ENCODE peak calls at places on chromosomes 6 and 20, in ten cellular contexts. One of them, this sample, is unnamed.
A peak's percentile ranks its signal among the peaks of the same experiment; 100 is the strongest.

GRCh38 chr6:122736606-122737005 is 42.9 kb upstream of the FABP7 start:
- DNase-seq in right cardiac atrium: no peak
- DNase-seq in CD4-positive, alpha-beta T cell: no peak
- DNase-seq in neuronal stem cell: no peak
- DNase-seq in OCI-LY7: no peak
- DNase-seq in lower lobe of right lung: no peak
- DNase-seq in fibroblast of lung: no peak
- DNase-seq in hepatocyte: no peak
- DNase-seq in heart left ventricle: no peak
- DNase-seq in CD8-positive, alpha-beta memory T cell: no peak
- DNase-seq in this sample: no peak

GRCh38 chr6:40160826-40161225 is 226.6 kb upstream of the MOCS1 start:
- DNase-seq in right cardiac atrium: no peak
- DNase-seq in CD4-positive, alpha-beta T cell: no peak
- DNase-seq in neuronal stem cell: no peak
- DNase-seq in OCI-LY7: no peak
- DNase-seq in lower lobe of right lung: no peak
- DNase-seq in fibroblast of lung: no peak
- DNase-seq in hepatocyte: peak; percentile 32
- DNase-seq in heart left ventricle: no peak
- DNase-seq in CD8-positive, alpha-beta memory T cell: no peak
- DNase-seq in this sample: no peak

GRCh38 chr6:2363211-2363610 is 117.8 kb upstream of the GMDS start:
- DNase-seq in right cardiac atrium: no peak
- DNase-seq in CD4-positive, alpha-beta T cell: no peak
- DNase-seq in neuronal stem cell: no peak
- DNase-seq in OCI-LY7: no peak
- DNase-seq in lower lobe of right lung: no peak
- DNase-seq in fibroblast of lung: no peak
- DNase-seq in hepatocyte: no peak
- DNase-seq in heart left ventricle: no peak
- DNase-seq in CD8-positive, alpha-beta memory T cell: no peak
- DNase-seq in this sample: no peak

GRCh38 chr6:140366991-140367390 is 992.5 kb upstream of the CITED2 start:
- DNase-seq in right cardiac atrium: no peak
- DNase-seq in CD4-positive, alpha-beta T cell: no peak
- DNase-seq in neuronal stem cell: no peak
- DNase-seq in OCI-LY7: no peak
- DNase-seq in lower lobe of right lung: no peak
- DNase-seq in fibroblast of lung: peak; percentile 84
- DNase-seq in hepatocyte: no peak
- DNase-seq in heart left ventricle: no peak
- DNase-seq in CD8-positive, alpha-beta memory T cell: no peak
- DNase-seq in this sample: no peak

GRCh38 chr6:77180367-77180766 is 282.9 kb downstream of the HTR1B start:
- DNase-seq in right cardiac atrium: no peak
- DNase-seq in CD4-positive, alpha-beta T cell: no peak
- DNase-seq in neuronal stem cell: no peak
- DNase-seq in OCI-LY7: no peak
- DNase-seq in lower lobe of right lung: no peak
- DNase-seq in fibroblast of lung: no peak
- DNase-seq in hepatocyte: no peak
- DNase-seq in heart left ventricle: no peak
- DNase-seq in CD8-positive, alpha-beta memory T cell: no peak
- DNase-seq in this sample: no peak

GRCh38 chr6:162887981-162888689 is 160.4 kb downstream of the PACRG start:
- DNase-seq in right cardiac atrium: peak; percentile 66
- DNase-seq in CD4-positive, alpha-beta T cell: no peak
- DNase-seq in neuronal stem cell: no peak
- DNase-seq in OCI-LY7: no peak
- DNase-seq in lower lobe of right lung: no peak
- DNase-seq in fibroblast of lung: no peak
- DNase-seq in hepatocyte: no peak
- DNase-seq in heart left ventricle: peak; percentile 29
- DNase-seq in CD8-positive, alpha-beta memory T cell: no peak
- DNase-seq in this sample: peak; percentile 56

GRCh38 chr6:54366647-54367327 is 58.5 kb downstream of the TINAG start:
- DNase-seq in right cardiac atrium: no peak
- DNase-seq in CD4-positive, alpha-beta T cell: no peak
- DNase-seq in neuronal stem cell: no peak
- DNase-seq in OCI-LY7: no peak
- DNase-seq in lower lobe of right lung: no peak
- DNase-seq in fibroblast of lung: no peak
- DNase-seq in hepatocyte: no peak
- DNase-seq in heart left ventricle: no peak
- DNase-seq in CD8-positive, alpha-beta memory T cell: no peak
- DNase-seq in this sample: no peak

GRCh38 chr6:35360349-35361138 is 18.2 kb downstream of the PPARD start:
- DNase-seq in right cardiac atrium: peak; percentile 74
- DNase-seq in CD4-positive, alpha-beta T cell: no peak
- DNase-seq in neuronal stem cell: no peak
- DNase-seq in OCI-LY7: no peak
- DNase-seq in lower lobe of right lung: peak; percentile 62
- DNase-seq in fibroblast of lung: no peak
- DNase-seq in hepatocyte: peak; percentile 61
- DNase-seq in heart left ventricle: peak; percentile 61
- DNase-seq in CD8-positive, alpha-beta memory T cell: no peak
- DNase-seq in this sample: peak; percentile 92

GRCh38 chr20:54431545-54431944 is 43.8 kb upstream of the DOK5 start:
- DNase-seq in right cardiac atrium: no peak
- DNase-seq in CD4-positive, alpha-beta T cell: no peak
- DNase-seq in neuronal stem cell: peak; percentile 11
- DNase-seq in OCI-LY7: no peak
- DNase-seq in lower lobe of right lung: no peak
- DNase-seq in fibroblast of lung: peak; percentile 8
- DNase-seq in hepatocyte: no peak
- DNase-seq in heart left ventricle: no peak
- DNase-seq in CD8-positive, alpha-beta memory T cell: no peak
- DNase-seq in this sample: no peak

GRCh38 chr6:79115557-79115956 is 37.5 kb upstream of the PHIP start:
- DNase-seq in right cardiac atrium: no peak
- DNase-seq in CD4-positive, alpha-beta T cell: no peak
- DNase-seq in neuronal stem cell: no peak
- DNase-seq in OCI-LY7: no peak
- DNase-seq in lower lobe of right lung: no peak
- DNase-seq in fibroblast of lung: no peak
- DNase-seq in hepatocyte: no peak
- DNase-seq in heart left ventricle: no peak
- DNase-seq in CD8-positive, alpha-beta memory T cell: no peak
- DNase-seq in this sample: no peak

GRCh38 chr6:35108309-35108885 is 32.7 kb downstream of the TCP11 start:
- DNase-seq in right cardiac atrium: no peak
- DNase-seq in CD4-positive, alpha-beta T cell: no peak
- DNase-seq in neuronal stem cell: no peak
- DNase-seq in OCI-LY7: no peak
- DNase-seq in lower lobe of right lung: no peak
- DNase-seq in fibroblast of lung: no peak
- DNase-seq in hepatocyte: no peak
- DNase-seq in heart left ventricle: no peak
- DNase-seq in CD8-positive, alpha-beta memory T cell: no peak
- DNase-seq in this sample: no peak

GRCh38 chr6:113317870-113318269 is 539.3 kb upstream of the MARCKS start:
- DNase-seq in right cardiac atrium: no peak
- DNase-seq in CD4-positive, alpha-beta T cell: no peak
- DNase-seq in neuronal stem cell: peak; percentile 23
- DNase-seq in OCI-LY7: no peak
- DNase-seq in lower lobe of right lung: no peak
- DNase-seq in fibroblast of lung: no peak
- DNase-seq in hepatocyte: no peak
- DNase-seq in heart left ventricle: no peak
- DNase-seq in CD8-positive, alpha-beta memory T cell: no peak
- DNase-seq in this sample: no peak

GRCh38 chr6:157232161-157232895 is 91.0 kb downstream of the TMEM242 start:
- DNase-seq in right cardiac atrium: no peak
- DNase-seq in CD4-positive, alpha-beta T cell: no peak
- DNase-seq in neuronal stem cell: no peak
- DNase-seq in OCI-LY7: no peak
- DNase-seq in lower lobe of right lung: no peak
- DNase-seq in fibroblast of lung: no peak
- DNase-seq in hepatocyte: no peak
- DNase-seq in heart left ventricle: no peak
- DNase-seq in CD8-positive, alpha-beta memory T cell: no peak
- DNase-seq in this sample: no peak

GRCh38 chr6:4948781-4949450 is 54.9 kb downstream of the RPP40 start:
- DNase-seq in right cardiac atrium: no peak
- DNase-seq in CD4-positive, alpha-beta T cell: no peak
- DNase-seq in neuronal stem cell: no peak
- DNase-seq in OCI-LY7: no peak
- DNase-seq in lower lobe of right lung: no peak
- DNase-seq in fibroblast of lung: no peak
- DNase-seq in hepatocyte: no peak
- DNase-seq in heart left ventricle: no peak
- DNase-seq in CD8-positive, alpha-beta memory T cell: no peak
- DNase-seq in this sample: peak; percentile 23

GRCh38 chr6:87333591-87334181 is 4.6 kb upstream of the GJB7 start:
- DNase-seq in right cardiac atrium: no peak
- DNase-seq in CD4-positive, alpha-beta T cell: no peak
- DNase-seq in neuronal stem cell: no peak
- DNase-seq in OCI-LY7: peak; percentile 41
- DNase-seq in lower lobe of right lung: no peak
- DNase-seq in fibroblast of lung: peak; percentile 13
- DNase-seq in hepatocyte: no peak
- DNase-seq in heart left ventricle: peak; percentile 20
- DNase-seq in CD8-positive, alpha-beta memory T cell: no peak
- DNase-seq in this sample: no peak

GRCh38 chr6:127198549-127198948 is 68.1 kb upstream of the RNF146 start:
- DNase-seq in right cardiac atrium: no peak
- DNase-seq in CD4-positive, alpha-beta T cell: no peak
- DNase-seq in neuronal stem cell: no peak
- DNase-seq in OCI-LY7: no peak
- DNase-seq in lower lobe of right lung: no peak
- DNase-seq in fibroblast of lung: peak; percentile 52
- DNase-seq in hepatocyte: no peak
- DNase-seq in heart left ventricle: no peak
- DNase-seq in CD8-positive, alpha-beta memory T cell: no peak
- DNase-seq in this sample: no peak

GRCh38 chr6:164085086-164085485 is 670.6 kb downstream of the QKI start:
- DNase-seq in right cardiac atrium: peak; percentile 81
- DNase-seq in CD4-positive, alpha-beta T cell: no peak
- DNase-seq in neuronal stem cell: no peak
- DNase-seq in OCI-LY7: no peak
- DNase-seq in lower lobe of right lung: no peak
- DNase-seq in fibroblast of lung: no peak
- DNase-seq in hepatocyte: no peak
- DNase-seq in heart left ventricle: no peak
- DNase-seq in CD8-positive, alpha-beta memory T cell: no peak
- DNase-seq in this sample: no peak

GRCh38 chr6:164087870-164088269 is 673.4 kb downstream of the QKI start:
- DNase-seq in right cardiac atrium: no peak
- DNase-seq in CD4-positive, alpha-beta T cell: no peak
- DNase-seq in neuronal stem cell: no peak
- DNase-seq in OCI-LY7: no peak
- DNase-seq in lower lobe of right lung: no peak
- DNase-seq in fibroblast of lung: no peak
- DNase-seq in hepatocyte: no peak
- DNase-seq in heart left ventricle: no peak
- DNase-seq in CD8-positive, alpha-beta memory T cell: no peak
- DNase-seq in this sample: no peak

GRCh38 chr6:164085552-164086325 is 671.2 kb downstream of the QKI start:
- DNase-seq in right cardiac atrium: peak; percentile 94
- DNase-seq in CD4-positive, alpha-beta T cell: no peak
- DNase-seq in neuronal stem cell: peak; percentile 68
- DNase-seq in OCI-LY7: no peak
- DNase-seq in lower lobe of right lung: no peak
- DNase-seq in fibroblast of lung: peak; percentile 12
- DNase-seq in hepatocyte: no peak
- DNase-seq in heart left ventricle: peak; percentile 85
- DNase-seq in CD8-positive, alpha-beta memory T cell: no peak
- DNase-seq in this sample: no peak

DNA sequence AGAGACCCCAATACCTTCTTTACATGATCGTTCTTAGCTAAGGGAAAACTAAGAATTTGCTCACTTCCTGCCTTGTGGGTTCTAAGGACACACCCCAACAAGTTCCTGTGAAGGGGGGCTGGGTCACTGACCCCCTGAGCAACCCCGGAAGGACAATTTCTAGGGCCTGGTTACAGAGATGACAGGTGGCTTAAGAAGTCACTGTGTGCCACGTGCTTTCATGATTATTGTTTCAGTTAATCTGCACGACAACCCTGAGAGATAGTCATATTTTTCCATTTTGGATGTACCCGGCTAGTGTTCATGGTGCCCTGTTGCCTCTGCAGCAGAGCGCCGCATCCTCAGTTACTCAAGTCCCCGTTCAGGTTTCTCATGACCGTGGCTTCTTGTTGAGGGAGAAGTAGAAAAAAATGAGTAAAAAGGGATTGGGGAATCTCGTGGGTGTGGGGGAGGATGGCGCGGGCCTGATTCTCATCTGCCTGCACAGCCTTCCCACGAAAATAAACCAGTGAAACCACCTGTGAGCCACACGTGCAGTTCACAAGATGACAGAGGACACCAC is 671.9 kb downstream of the QKI start:
- DNase-seq in right cardiac atrium: no peak
- DNase-seq in CD4-positive, alpha-beta T cell: no peak
- DNase-seq in neuronal stem cell: no peak
- DNase-seq in OCI-LY7: no peak
- DNase-seq in lower lobe of right lung: no peak
- DNase-seq in fibroblast of lung: no peak
- DNase-seq in hepatocyte: no peak
- DNase-seq in heart left ventricle: no peak
- DNase-seq in CD8-positive, alpha-beta memory T cell: no peak
- DNase-seq in this sample: no peak
- H3K9me3 ChIP-seq in right cardiac atrium: no peaks in the 10 kb centered on the region
- H3K9me3 ChIP-seq in CD4-positive, alpha-beta T cell: no peaks in the 10 kb centered on the region
- H3K9me3 ChIP-seq in neuronal stem cell: no peaks in the 10 kb centered on the region
- H3K9me3 ChIP-seq in OCI-LY7: no peaks in the 10 kb centered on the region
- H3K9me3 ChIP-seq in lower lobe of right lung: no peaks in the 10 kb centered on the region
- H3K9me3 ChIP-seq in fibroblast of lung: no peaks in the 10 kb centered on the region
- H3K9me3 ChIP-seq in hepatocyte: no peaks in the 10 kb centered on the region
- H3K9me3 ChIP-seq in heart left ventricle: no peaks in the 10 kb centered on the region
- H3K9me3 ChIP-seq in CD8-positive, alpha-beta memory T cell: no peaks in the 10 kb centered on the region
- H3K9me3 ChIP-seq in this sample: no peaks in the 10 kb centered on the region

GRCh38 chr20:62651285-62652021 is 9.2 kb downstream of the SLCO4A1 start:
- DNase-seq in right cardiac atrium: peak; percentile 80
- DNase-seq in CD4-positive, alpha-beta T cell: peak; percentile 87
- DNase-seq in neuronal stem cell: no peak
- DNase-seq in OCI-LY7: peak; percentile 71
- DNase-seq in lower lobe of right lung: peak; percentile 78
- DNase-seq in fibroblast of lung: peak; percentile 64
- DNase-seq in hepatocyte: peak; percentile 65
- DNase-seq in heart left ventricle: peak; percentile 50
- DNase-seq in CD8-positive, alpha-beta memory T cell: peak; percentile 75
- DNase-seq in this sample: no peak
- H3K27ac ChIP-seq in right cardiac atrium: peak overlapping the region; percentile 80
- H3K27ac ChIP-seq in CD4-positive, alpha-beta T cell: peak overlapping the region; percentile 65
- H3K27ac ChIP-seq in neuronal stem cell: no peak overlapping the region
- H3K27ac ChIP-seq in OCI-LY7: peak overlapping the region; percentile 81
- H3K27ac ChIP-seq in lower lobe of right lung: peak overlapping the region; percentile 89
- H3K27ac ChIP-seq in fibroblast of lung: peak overlapping the region; percentile 80
- H3K27ac ChIP-seq in hepatocyte: peak overlapping the region; percentile 95
- H3K27ac ChIP-seq in heart left ventricle: peak overlapping the region; percentile 96
- H3K27ac ChIP-seq in CD8-positive, alpha-beta memory T cell: peak overlapping the region; percentile 40
- H3K27ac ChIP-seq in this sample: peak overlapping the region; percentile 98

GRCh38 chr6:88665131-88665530 is 298.3 kb downstream of the RNGTT start:
- DNase-seq in right cardiac atrium: no peak
- DNase-seq in CD4-positive, alpha-beta T cell: no peak
- DNase-seq in neuronal stem cell: no peak
- DNase-seq in OCI-LY7: no peak
- DNase-seq in lower lobe of right lung: no peak
- DNase-seq in fibroblast of lung: no peak
- DNase-seq in hepatocyte: no peak
- DNase-seq in heart left ventricle: no peak
- DNase-seq in CD8-positive, alpha-beta memory T cell: no peak
- DNase-seq in this sample: no peak
- H3K9me3 ChIP-seq in right cardiac atrium: no peaks in the 10 kb centered on the region
- H3K9me3 ChIP-seq in CD4-positive, alpha-beta T cell: peaks cover 44% of the 10 kb centered on the region
- H3K9me3 ChIP-seq in neuronal stem cell: peaks cover 10% of the 10 kb centered on the region
- H3K9me3 ChIP-seq in OCI-LY7: peaks cover 26% of the 10 kb centered on the region
- H3K9me3 ChIP-seq in lower lobe of right lung: peaks cover 24% of the 10 kb centered on the region
- H3K9me3 ChIP-seq in fibroblast of lung: no peaks in the 10 kb centered on the region
- H3K9me3 ChIP-seq in hepatocyte: peaks cover 3% of the 10 kb centered on the region
- H3K9me3 ChIP-seq in heart left ventricle: peaks cover under 1% of the 10 kb centered on the region
- H3K9me3 ChIP-seq in CD8-positive, alpha-beta memory T cell: peaks cover 7% of the 10 kb centered on the region
- H3K9me3 ChIP-seq in this sample: no peaks in the 10 kb centered on the region

GRCh38 chr20:58466729-58467571 is 48.2 kb downstream of the APCDD1L start:
- DNase-seq in right cardiac atrium: no peak
- DNase-seq in CD4-positive, alpha-beta T cell: no peak
- DNase-seq in neuronal stem cell: no peak
- DNase-seq in OCI-LY7: no peak
- DNase-seq in lower lobe of right lung: no peak
- DNase-seq in fibroblast of lung: no peak
- DNase-seq in hepatocyte: no peak
- DNase-seq in heart left ventricle: no peak
- DNase-seq in CD8-positive, alpha-beta memory T cell: no peak
- DNase-seq in this sample: no peak
- H3K27ac ChIP-seq in right cardiac atrium: no peak overlapping the region
- H3K27ac ChIP-seq in CD4-positive, alpha-beta T cell: no peak overlapping the region
- H3K27ac ChIP-seq in neuronal stem cell: no peak overlapping the region
- H3K27ac ChIP-seq in OCI-LY7: no peak overlapping the region
- H3K27ac ChIP-seq in lower lobe of right lung: no peak overlapping the region
- H3K27ac ChIP-seq in fibroblast of lung: no peak overlapping the region
- H3K27ac ChIP-seq in hepatocyte: no peak overlapping the region
- H3K27ac ChIP-seq in heart left ventricle: no peak overlapping the region
- H3K27ac ChIP-seq in CD8-positive, alpha-beta memory T cell: no peak overlapping the region
- H3K27ac ChIP-seq in this sample: no peak overlapping the region